ENCODE peak calls at places on chromosomes 3 and 15, in eight cellular contexts. K is cardiac muscle cell, L is GM20000, X is osteocyte, C is WTC11, Y is BE2C, T is fibroblast of villous mesenchyme, P is neural progenitor cell. W is an unnamed sample.

GRCh38 chr3:119586707-119587317 is 7.5 kb downstream of the ADPRH start:
- DNase-seq in Y (no peak), P (no peak), K (no peak), L (no peak), X (no peak), T (no peak), C (no peak), W (no peak)

GRCh38 chr15:45618813-45619212 is 16.0 kb upstream of the SQOR start:
- DNase-seq in P (peak), T (no peak), Y (peak), L (no peak), C (no peak), K (no peak), X (no peak), W (no peak)

GRCh38 chr15:101183226-101183925 is 68.5 kb downstream of the CHSY1 start:
- DNase-seq in X (no peak), T (peak), K (no peak), P (no peak), L (no peak), Y (no peak), C (no peak), W (no peak)

GRCh38 chr3:186068243-186068552 is 40.7 kb downstream of the ETV5 start:
- DNase-seq in L (no peak), T (no peak), C (no peak), X (no peak), K (no peak), Y (no peak), P (no peak), W (no peak)

GRCh38 chr3:35664460-35664919 is 25.2 kb downstream of the ARPP21 start:
- DNase-seq in K (peak), X (peak), C (peak), Y (peak), P (peak), T (peak), L (peak), W (no peak)

GRCh38 chr3:42906085-42906904 is at the start of gene ZNF662:
- DNase-seq in T (no peak), P (no peak), L (no peak), K (no peak), Y (no peak), C (peak), X (no peak), W (no peak)

GRCh38 chr3:8532251-8532831 is 30.7 kb downstream of the LMCD1 start:
- DNase-seq in Y (no peak), P (no peak), C (no peak), T (peak), L (no peak), K (no peak), X (no peak), W (no peak)

GRCh38 chr3:81452406-81452805 is 309.0 kb downstream of the GBE1 start:
- DNase-seq in K (no peak), X (no peak), P (no peak), T (no peak), C (no peak), L (no peak), Y (no peak), W (no peak)

GRCh38 chr15:63169796-63170195 is 12.5 kb upstream of the RPS27L start:
- DNase-seq in P (no peak), X (no peak), L (no peak), C (no peak), K (no peak), Y (no peak), T (no peak), W (no peak)

GRCh38 chr15:70538278-70538677 is 225.1 kb downstream of the UACA start:
- DNase-seq in L (no peak), C (no peak), Y (no peak), X (no peak), K (no peak), T (no peak), P (no peak), W (no peak)

GRCh38 chr3:74623261-74623836 is 8.9 kb upstream of the CNTN3 start:
- DNase-seq in X (no peak), C (no peak), Y (no peak), L (no peak), K (no peak), T (no peak), P (no peak), W (no peak)

DNA sequence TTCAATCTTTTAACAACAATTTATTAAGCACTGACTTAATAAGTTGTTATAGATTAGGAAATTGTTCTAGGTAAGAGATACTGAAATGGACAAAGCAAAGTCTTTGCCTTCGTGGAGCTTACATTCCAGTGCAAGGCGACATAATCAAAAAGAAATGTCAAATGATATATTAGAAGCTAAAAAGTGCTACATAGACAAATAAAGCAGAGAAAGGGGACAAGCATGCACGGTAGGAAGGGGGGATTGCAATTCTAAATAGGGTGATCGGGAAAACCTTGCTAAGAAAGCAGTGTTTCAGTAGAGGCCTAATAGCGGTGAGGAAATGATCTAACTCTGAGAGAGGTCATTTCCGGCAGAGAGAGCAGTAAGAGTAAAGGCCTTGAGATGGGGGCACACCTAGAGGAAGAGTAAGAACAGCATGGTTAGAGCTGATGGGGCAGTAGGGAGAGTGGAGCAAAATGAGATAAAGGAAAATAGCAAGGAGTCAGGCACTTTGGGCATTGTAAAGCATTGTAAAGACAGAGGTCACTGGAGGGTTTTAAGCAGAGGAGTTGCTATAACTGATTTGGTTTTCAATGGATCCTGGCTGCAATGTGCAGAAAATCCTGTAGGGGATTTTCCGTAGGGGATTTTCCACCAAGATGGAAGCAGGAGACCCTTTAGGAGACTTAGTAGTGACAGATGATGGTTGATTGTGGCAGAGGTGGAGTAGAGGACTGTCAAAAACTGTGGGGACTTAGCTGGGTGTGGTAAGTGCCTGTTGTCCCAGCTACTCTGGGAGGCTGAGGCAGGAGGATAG is 71.7 kb upstream of the CFAP20DC start:
- DNase-seq in T (no peak), X (no peak), P (no peak), L (no peak), C (no peak), K (no peak), Y (no peak), W (no peak)
- TF ChIP-seq CTCF in T (no peak), X (no peak), P (peak), L (no peak), C (peak), K (no peak), Y (peak), W (no peak)

GRCh38 chr3:15206662-15207576 is 873 bp downstream of the CAPN7 start:
- DNase-seq in T (peak), Y (peak), C (no peak), X (no peak), P (peak), K (peak), L (peak), W (peak)

GRCh38 chr3:15205934-15206661 is at the start of gene CAPN7:
- DNase-seq in T (peak), P (peak), Y (peak), K (peak), L (peak), C (peak), X (peak), W (peak)

GRCh38 chr3:15204005-15204404 is 2.0 kb upstream of the CAPN7 start:
- DNase-seq in Y (no peak), L (no peak), X (no peak), P (peak), C (no peak), K (peak), T (no peak), W (no peak)

GRCh38 chr3:15207836-15208504 is 1.9 kb downstream of the CAPN7 start:
- DNase-seq in L (no peak), P (no peak), C (no peak), X (no peak), T (peak), K (no peak), Y (no peak), W (no peak)

DNA sequence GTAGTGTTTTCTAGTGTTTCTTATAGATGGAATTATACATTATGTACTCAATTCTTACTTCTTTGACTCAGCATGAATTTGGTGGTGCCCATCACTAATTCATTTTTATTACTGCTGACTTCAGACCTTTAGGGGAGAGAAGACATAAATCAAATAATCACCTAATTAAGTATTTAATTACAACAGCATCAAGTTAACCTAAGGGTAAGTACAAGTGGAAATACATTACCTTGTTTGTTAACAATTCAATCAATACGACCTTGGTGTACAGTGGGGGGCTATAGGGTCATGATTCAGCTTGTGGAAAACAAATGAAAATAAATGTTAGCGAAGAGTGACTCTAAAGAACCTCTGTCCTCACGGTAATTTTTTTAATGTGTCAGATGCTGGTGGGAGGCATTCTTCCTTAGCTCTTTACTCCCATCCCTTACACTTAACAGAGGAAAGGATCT is 538 bp upstream of the CAPN7 start:
- DNase-seq in K (no peak), C (no peak), T (no peak), P (no peak), L (no peak), Y (no peak), X (no peak), W (no peak)
- TF ChIP-seq CTCF in K (no peak), C (no peak), T (no peak), P (no peak), L (no peak), Y (no peak), X (no peak), W (no peak)

GRCh38 chr3:33440328-33440577 is at the start of gene UBP1:
- DNase-seq in P (peak), L (no peak), T (no peak), K (no peak), X (no peak), C (peak), Y (no peak), W (no peak)

GRCh38 chr3:33438871-33439270 is 1.3 kb downstream of the UBP1 start:
- DNase-seq in T (peak), K (no peak), X (no peak), C (no peak), Y (no peak), P (no peak), L (no peak), W (no peak)

GRCh38 chr3:33438284-33438668 is 1.9 kb downstream of the UBP1 start:
- DNase-seq in P (peak), K (peak), C (no peak), X (no peak), Y (no peak), T (peak), L (no peak), W (no peak)

GRCh38 chr3:33440578-33441321 is 545 bp upstream of the UBP1 start:
- DNase-seq in T (peak), C (peak), L (peak), P (peak), K (peak), Y (peak), X (peak), W (peak)

GRCh38 chr3:33439421-33440327 is 531 bp downstream of the UBP1 start:
- DNase-seq in T (peak), K (peak), C (no peak), Y (peak), L (peak), P (no peak), X (peak), W (no peak)
- TF ChIP-seq CTCF in T (no peak), K (peak), C (no peak), Y (no peak), L (peak), P (peak), X (peak), W (peak)

GRCh38 chr3:97896547-97896946 is 74.7 kb downstream of the CRYBG3 start:
- DNase-seq in P (no peak), X (no peak), T (no peak), L (no peak), K (no peak), Y (no peak), C (no peak), W (no peak)
- TF ChIP-seq CTCF in P (no peak), X (no peak), T (no peak), L (no peak), K (no peak), Y (peak), C (no peak), W (peak)

GRCh38 chr3:11382146-11382545 is 109.9 kb downstream of the ATG7 start:
- DNase-seq in K (no peak), L (no peak), P (no peak), Y (no peak), C (no peak), X (no peak), T (no peak), W (no peak)
- TF ChIP-seq CTCF in K (no peak), L (no peak), P (no peak), Y (no peak), C (no peak), X (no peak), T (no peak), W (no peak)

DNA sequence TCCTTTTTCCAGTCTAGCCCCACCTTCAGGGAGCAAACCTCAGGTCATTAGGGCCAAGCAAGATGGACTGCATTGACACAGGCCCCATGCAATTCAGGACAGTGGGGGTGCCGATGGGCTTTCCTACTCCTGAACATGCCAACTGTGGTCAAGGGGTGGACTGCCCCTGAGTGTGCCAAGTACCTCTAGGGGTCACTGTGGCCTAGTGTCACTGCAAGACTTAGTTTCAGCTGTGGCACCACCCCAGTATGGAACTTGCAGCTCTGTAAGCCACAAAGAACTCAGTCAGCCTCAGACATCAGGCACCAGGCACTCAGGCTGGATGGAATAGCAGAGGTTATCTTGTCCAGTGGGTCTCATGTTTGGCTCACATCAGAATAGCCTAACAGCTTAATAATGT is 32.3 kb downstream of the EXOG start:
- DNase-seq in L (no peak), P (peak), Y (peak), X (no peak), K (peak), C (peak), T (no peak), W (no peak)
- TF ChIP-seq CTCF in L (no peak), P (peak), Y (peak), X (no peak), K (no peak), C (no peak), T (no peak), W (peak)

DNA sequence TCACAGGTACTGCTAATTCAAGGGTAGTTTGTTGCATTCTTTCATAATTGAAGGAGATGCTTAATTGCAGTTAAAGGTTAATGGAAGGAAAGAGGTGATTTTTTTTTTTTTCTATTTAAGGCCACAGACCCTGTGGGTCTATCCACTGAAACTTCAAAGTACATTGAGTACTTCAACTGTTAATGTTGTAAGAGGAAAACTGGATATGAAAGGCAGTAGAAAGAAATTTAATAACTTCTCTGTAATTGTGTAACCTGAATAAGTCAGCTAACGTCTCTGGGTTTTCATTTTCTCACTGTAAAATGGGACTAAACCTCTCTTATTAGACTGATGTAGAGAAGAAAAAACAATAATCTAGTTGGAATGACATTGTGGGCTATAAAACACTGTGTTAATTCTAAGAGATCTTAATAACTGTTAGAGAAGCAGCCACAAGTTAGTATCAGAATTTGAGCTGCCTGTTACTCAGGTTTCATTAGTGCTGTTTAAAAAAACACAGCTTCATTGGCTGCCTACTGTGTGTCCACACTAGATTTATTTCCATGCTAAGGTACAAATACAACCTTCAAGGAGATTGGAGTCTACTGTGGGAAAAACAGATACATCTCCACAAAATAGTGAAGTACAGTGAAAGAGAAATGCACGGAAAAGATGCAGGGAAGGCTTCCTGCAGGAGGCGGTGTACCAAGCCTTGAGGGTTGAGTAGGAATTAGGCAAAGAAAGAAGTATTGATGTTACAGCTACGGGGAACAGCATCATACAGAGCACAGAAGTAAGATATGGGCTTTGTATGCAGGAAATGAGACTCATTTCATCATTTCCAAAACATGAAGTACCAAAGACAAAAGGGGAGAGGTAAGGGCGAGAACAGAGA is 483.6 kb downstream of the TAFA4 start:
- DNase-seq in P (no peak), L (no peak), T (no peak), K (no peak), X (no peak), Y (no peak), C (no peak), W (no peak)
- TF ChIP-seq CTCF in P (no peak), L (no peak), T (no peak), K (no peak), X (no peak), Y (no peak), C (no peak), W (no peak)

DNA sequence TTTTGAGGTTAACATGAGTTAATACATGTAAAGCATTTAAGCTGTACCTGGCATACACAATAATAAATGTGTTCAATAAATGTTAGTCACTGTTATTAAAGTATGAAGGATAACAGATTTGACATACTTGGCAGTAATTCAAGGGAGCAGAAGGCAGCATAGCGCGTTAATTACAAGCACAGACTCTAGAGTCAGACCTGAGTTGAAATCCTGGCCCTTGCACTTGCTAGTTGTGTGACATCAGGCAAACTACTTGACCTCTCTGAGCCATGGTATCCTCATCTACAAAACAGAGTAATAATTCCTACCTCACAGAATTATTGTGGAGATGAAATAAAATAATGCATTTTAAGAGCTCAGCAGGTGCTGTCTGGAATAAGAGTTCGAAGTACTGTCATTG is 5.4 kb downstream of the IFT122 start:
- DNase-seq in L (no peak), C (no peak), P (no peak), X (no peak), K (no peak), T (no peak), Y (no peak), W (no peak)
- TF ChIP-seq CTCF in L (no peak), C (no peak), P (no peak), X (no peak), K (no peak), T (no peak), Y (no peak), W (no peak)

GRCh38 chr15:94135748-94136147 is 95.6 kb upstream of the MCTP2 start:
- DNase-seq in K (no peak), X (no peak), Y (no peak), T (peak), P (peak), L (no peak), C (no peak), W (no peak)
- TF ChIP-seq CTCF in K (no peak), X (no peak), Y (peak), T (peak), P (peak), L (no peak), C (no peak), W (no peak)

DNA sequence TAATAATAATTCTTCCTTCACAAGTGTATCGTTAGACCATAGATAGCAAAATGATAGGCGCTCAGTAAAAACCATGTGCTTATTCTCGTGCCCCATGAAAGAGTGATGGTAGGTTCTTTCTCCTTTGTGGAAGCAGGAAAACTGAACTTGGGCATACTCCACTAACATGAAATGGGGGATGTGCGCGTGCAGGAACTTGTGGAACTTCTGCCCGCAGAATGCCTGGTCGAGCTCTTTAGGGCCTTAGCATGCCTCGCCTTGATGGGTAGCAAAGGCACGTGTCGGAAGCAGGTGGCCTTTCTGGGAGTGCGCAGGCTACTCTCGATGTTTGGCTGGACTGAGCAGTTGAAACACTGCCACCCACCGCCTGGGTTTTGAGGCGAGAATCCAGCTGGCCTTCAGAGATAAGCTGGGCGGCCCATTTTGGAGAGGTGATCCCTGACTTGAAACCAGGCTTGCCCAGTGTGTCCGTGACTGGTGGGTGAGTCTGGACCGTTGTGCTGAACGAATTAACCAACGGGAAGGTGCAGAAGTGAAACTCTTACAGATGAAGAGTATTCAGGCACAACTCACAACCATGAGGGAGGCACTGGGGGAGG is 821 bp downstream of the PCCB start:
- DNase-seq in C (peak), K (peak), X (no peak), L (peak), Y (peak), T (peak), P (peak), W (peak)
- TF ChIP-seq CTCF in C (no peak), K (peak), X (no peak), L (peak), Y (peak), T (peak), P (no peak), W (peak)

W was measured in GM13977.